ENCODE peak calls at places on chromosome X, in six cellular contexts. One of them, this sample, is unnamed. For H3K4me1, the result is how much of the 10 kb centered on the place peaks cover.

GRCh38 chrX:1248381-1249061 is 20.1 kb upstream of the CSF2RA start:
- DNase-seq in upper lobe of right lung: no peak
- DNase-seq in transverse colon: no peak
- DNase-seq in tibial nerve: no peak
- DNase-seq in PC-3: no peak
- DNase-seq in effector memory CD4-positive, alpha-beta T cell: no peak
- DNase-seq in this sample: no peak

GRCh38 chrX:106415276-106415895 is 196.4 kb upstream of the RADX start:
- DNase-seq in upper lobe of right lung: no peak
- DNase-seq in transverse colon: no peak
- DNase-seq in tibial nerve: no peak
- DNase-seq in PC-3: peak
- DNase-seq in effector memory CD4-positive, alpha-beta T cell: no peak
- DNase-seq in this sample: no peak

GRCh38 chrX:55490121-55490520 is 473 bp upstream of the USP51 start:
- DNase-seq in upper lobe of right lung: no peak
- DNase-seq in transverse colon: no peak
- DNase-seq in tibial nerve: no peak
- DNase-seq in PC-3: no peak
- DNase-seq in effector memory CD4-positive, alpha-beta T cell: no peak
- DNase-seq in this sample: no peak

GRCh38 chrX:47146121-47146935 is 1.3 kb downstream of the RBM10 start:
- DNase-seq in upper lobe of right lung: no peak
- DNase-seq in transverse colon: peak
- DNase-seq in tibial nerve: no peak
- DNase-seq in PC-3: no peak
- DNase-seq in effector memory CD4-positive, alpha-beta T cell: no peak
- DNase-seq in this sample: no peak

GRCh38 chrX:36431819-36432218 is 512.3 kb downstream of the CFAP47 start:
- DNase-seq in upper lobe of right lung: no peak
- DNase-seq in transverse colon: no peak
- DNase-seq in tibial nerve: no peak
- DNase-seq in PC-3: peak
- DNase-seq in effector memory CD4-positive, alpha-beta T cell: no peak
- DNase-seq in this sample: no peak

GRCh38 chrX:122850326-122850725 is 333.8 kb upstream of the GRIA3 start:
- DNase-seq in upper lobe of right lung: no peak
- DNase-seq in transverse colon: no peak
- DNase-seq in tibial nerve: no peak
- DNase-seq in PC-3: no peak
- DNase-seq in effector memory CD4-positive, alpha-beta T cell: no peak
- DNase-seq in this sample: no peak

GRCh38 chrX:14038375-14039077 is 8.8 kb upstream of the GEMIN8 start:
- DNase-seq in upper lobe of right lung: no peak
- DNase-seq in transverse colon: no peak
- DNase-seq in tibial nerve: no peak
- DNase-seq in PC-3: no peak
- DNase-seq in effector memory CD4-positive, alpha-beta T cell: no peak
- DNase-seq in this sample: no peak

GRCh38 chrX:54977387-54977786 is 16.6 kb downstream of the PFKFB1 start:
- DNase-seq in upper lobe of right lung: no peak
- DNase-seq in transverse colon: no peak
- DNase-seq in tibial nerve: no peak
- DNase-seq in PC-3: no peak
- DNase-seq in effector memory CD4-positive, alpha-beta T cell: no peak
- DNase-seq in this sample: no peak

GRCh38 chrX:57900961-57901360 is 9.3 kb downstream of the ZXDA start:
- DNase-seq in upper lobe of right lung: no peak
- DNase-seq in transverse colon: no peak
- DNase-seq in tibial nerve: no peak
- DNase-seq in PC-3: peak
- DNase-seq in effector memory CD4-positive, alpha-beta T cell: no peak
- DNase-seq in this sample: no peak

GRCh38 chrX:56782791-56783449 is 53.9 kb downstream of the NBDY start:
- DNase-seq in upper lobe of right lung: no peak
- DNase-seq in transverse colon: no peak
- DNase-seq in tibial nerve: no peak
- DNase-seq in PC-3: no peak
- DNase-seq in effector memory CD4-positive, alpha-beta T cell: no peak
- DNase-seq in this sample: no peak

GRCh38 chrX:40952855-40953254 is 132.4 kb upstream of the USP9X start:
- DNase-seq in upper lobe of right lung: no peak
- DNase-seq in transverse colon: no peak
- DNase-seq in tibial nerve: no peak
- DNase-seq in PC-3: peak
- DNase-seq in effector memory CD4-positive, alpha-beta T cell: no peak
- DNase-seq in this sample: no peak

GRCh38 chrX:48086119-48086518 is 14.7 kb upstream of the ZNF630 start:
- DNase-seq in upper lobe of right lung: no peak
- DNase-seq in transverse colon: no peak
- DNase-seq in tibial nerve: no peak
- DNase-seq in PC-3: peak
- DNase-seq in effector memory CD4-positive, alpha-beta T cell: no peak
- DNase-seq in this sample: no peak

GRCh38 chrX:109920868-109921267 is 82.0 kb upstream of the TMEM164 start:
- DNase-seq in upper lobe of right lung: no peak
- DNase-seq in transverse colon: no peak
- DNase-seq in tibial nerve: no peak
- DNase-seq in PC-3: no peak
- DNase-seq in effector memory CD4-positive, alpha-beta T cell: no peak
- DNase-seq in this sample: no peak

GRCh38 chrX:25015486-25016360 is at the start of gene ARX:
- DNase-seq in upper lobe of right lung: peak
- DNase-seq in transverse colon: peak
- DNase-seq in tibial nerve: no peak
- DNase-seq in PC-3: no peak
- DNase-seq in effector memory CD4-positive, alpha-beta T cell: no peak
- DNase-seq in this sample: no peak

GRCh38 chrX:74178536-74178935 is 125.4 kb upstream of the ZCCHC13 start:
- DNase-seq in upper lobe of right lung: no peak
- DNase-seq in transverse colon: no peak
- DNase-seq in tibial nerve: no peak
- DNase-seq in PC-3: no peak
- DNase-seq in effector memory CD4-positive, alpha-beta T cell: no peak
- DNase-seq in this sample: no peak

GRCh38 chrX:44178271-44178670 is 165.2 kb downstream of the EFHC2 start:
- DNase-seq in upper lobe of right lung: no peak
- DNase-seq in transverse colon: no peak
- DNase-seq in tibial nerve: no peak
- DNase-seq in PC-3: no peak
- DNase-seq in effector memory CD4-positive, alpha-beta T cell: no peak
- DNase-seq in this sample: no peak

GRCh38 chrX:153411255-153411987 is at the start of gene ZFP92:
- DNase-seq in upper lobe of right lung: peak
- DNase-seq in transverse colon: peak
- DNase-seq in tibial nerve: no peak
- DNase-seq in PC-3: no peak
- DNase-seq in effector memory CD4-positive, alpha-beta T cell: peak
- DNase-seq in this sample: peak

GRCh38 chrX:46953137-46953527 is 40.9 kb downstream of the JADE3 start:
- DNase-seq in upper lobe of right lung: no peak
- DNase-seq in transverse colon: no peak
- DNase-seq in tibial nerve: no peak
- DNase-seq in PC-3: no peak
- DNase-seq in effector memory CD4-positive, alpha-beta T cell: no peak
- DNase-seq in this sample: no peak

GRCh38 chrX:24498181-24498580 is 33.1 kb downstream of the PDK3 start:
- DNase-seq in upper lobe of right lung: no peak
- DNase-seq in transverse colon: peak
- DNase-seq in tibial nerve: peak
- DNase-seq in PC-3: no peak
- DNase-seq in effector memory CD4-positive, alpha-beta T cell: peak
- DNase-seq in this sample: peak

GRCh38 chrX:101483705-101484104 is 1.6 kb upstream of the ARMCX4 start:
- DNase-seq in upper lobe of right lung: no peak
- DNase-seq in transverse colon: no peak
- DNase-seq in tibial nerve: no peak
- DNase-seq in PC-3: no peak
- DNase-seq in effector memory CD4-positive, alpha-beta T cell: no peak
- DNase-seq in this sample: no peak

GRCh38 chrX:3326721-3327120 is 19.7 kb downstream of the MXRA5 start:
- DNase-seq in upper lobe of right lung: no peak
- DNase-seq in transverse colon: no peak
- DNase-seq in tibial nerve: no peak
- DNase-seq in PC-3: no peak
- DNase-seq in effector memory CD4-positive, alpha-beta T cell: no peak
- DNase-seq in this sample: no peak

GRCh38 chrX:104315555-104315954 is 60.8 kb upstream of the ESX1 start:
- DNase-seq in upper lobe of right lung: no peak
- DNase-seq in transverse colon: no peak
- DNase-seq in tibial nerve: no peak
- DNase-seq in PC-3: peak
- DNase-seq in effector memory CD4-positive, alpha-beta T cell: no peak
- DNase-seq in this sample: no peak

GRCh38 chrX:153102436-153102835 is 30.2 kb downstream of the PNMA6A start:
- DNase-seq in upper lobe of right lung: no peak
- DNase-seq in transverse colon: no peak
- DNase-seq in tibial nerve: no peak
- DNase-seq in PC-3: peak
- DNase-seq in effector memory CD4-positive, alpha-beta T cell: no peak
- DNase-seq in this sample: no peak

DNA sequence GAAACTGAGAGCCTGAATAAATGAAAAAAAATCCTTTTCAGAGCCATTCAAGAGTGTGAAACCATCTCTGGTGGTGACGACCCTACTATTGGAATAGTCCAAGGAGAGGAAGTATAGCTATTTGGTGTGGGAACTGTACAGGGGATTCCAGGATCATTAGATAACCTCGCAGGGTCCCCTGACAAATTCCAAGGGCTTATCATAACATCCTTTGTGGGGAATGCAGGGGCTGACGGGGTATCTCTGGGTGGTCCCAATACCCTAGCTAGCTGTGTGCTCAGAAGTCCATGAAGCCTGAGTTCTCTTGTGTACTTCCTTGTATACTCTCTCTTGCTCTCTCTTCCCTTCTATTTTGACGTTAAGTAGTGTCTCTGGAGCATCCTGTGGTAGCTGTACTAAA is 13.8 kb upstream of the PLAC1 start:
- DNase-seq in upper lobe of right lung: no peak
- DNase-seq in transverse colon: no peak
- DNase-seq in tibial nerve: no peak
- DNase-seq in PC-3: no peak
- DNase-seq in effector memory CD4-positive, alpha-beta T cell: no peak
- DNase-seq in this sample: no peak
- H3K4me1 ChIP-seq in upper lobe of right lung: under half
- H3K4me1 ChIP-seq in transverse colon: under half
- H3K4me1 ChIP-seq in tibial nerve: under half
- H3K4me1 ChIP-seq in PC-3: half or more
- H3K4me1 ChIP-seq in effector memory CD4-positive, alpha-beta T cell: under half
- H3K4me1 ChIP-seq in this sample: under half

GRCh38 chrX:119647552-119648420 is 41.6 kb upstream of the NKRF start:
- DNase-seq in upper lobe of right lung: no peak
- DNase-seq in transverse colon: no peak
- DNase-seq in tibial nerve: no peak
- DNase-seq in PC-3: no peak
- DNase-seq in effector memory CD4-positive, alpha-beta T cell: peak
- DNase-seq in this sample: peak
- H3K27ac ChIP-seq in upper lobe of right lung: no peak
- H3K27ac ChIP-seq in transverse colon: no peak
- H3K27ac ChIP-seq in tibial nerve: no peak
- H3K27ac ChIP-seq in PC-3: no peak
- H3K27ac ChIP-seq in effector memory CD4-positive, alpha-beta T cell: peak
- H3K27ac ChIP-seq in this sample: peak

GRCh38 chrX:38819163-38819562 is 17.9 kb downstream of the MID1IP1 start:
- DNase-seq in upper lobe of right lung: no peak
- DNase-seq in transverse colon: no peak
- DNase-seq in tibial nerve: no peak
- DNase-seq in PC-3: no peak
- DNase-seq in effector memory CD4-positive, alpha-beta T cell: no peak
- DNase-seq in this sample: no peak

GRCh38 chrX:38816158-38816557 is 14.9 kb downstream of the MID1IP1 start:
- DNase-seq in upper lobe of right lung: no peak
- DNase-seq in transverse colon: no peak
- DNase-seq in tibial nerve: no peak
- DNase-seq in PC-3: no peak
- DNase-seq in effector memory CD4-positive, alpha-beta T cell: no peak
- DNase-seq in this sample: peak

GRCh38 chrX:38820751-38821150 is 19.5 kb downstream of the MID1IP1 start:
- DNase-seq in upper lobe of right lung: no peak
- DNase-seq in transverse colon: no peak
- DNase-seq in tibial nerve: no peak
- DNase-seq in PC-3: peak
- DNase-seq in effector memory CD4-positive, alpha-beta T cell: no peak
- DNase-seq in this sample: no peak

GRCh38 chrX:38819709-38820108 is 18.4 kb downstream of the MID1IP1 start:
- DNase-seq in upper lobe of right lung: no peak
- DNase-seq in transverse colon: no peak
- DNase-seq in tibial nerve: no peak
- DNase-seq in PC-3: no peak
- DNase-seq in effector memory CD4-positive, alpha-beta T cell: no peak
- DNase-seq in this sample: no peak

DNA sequence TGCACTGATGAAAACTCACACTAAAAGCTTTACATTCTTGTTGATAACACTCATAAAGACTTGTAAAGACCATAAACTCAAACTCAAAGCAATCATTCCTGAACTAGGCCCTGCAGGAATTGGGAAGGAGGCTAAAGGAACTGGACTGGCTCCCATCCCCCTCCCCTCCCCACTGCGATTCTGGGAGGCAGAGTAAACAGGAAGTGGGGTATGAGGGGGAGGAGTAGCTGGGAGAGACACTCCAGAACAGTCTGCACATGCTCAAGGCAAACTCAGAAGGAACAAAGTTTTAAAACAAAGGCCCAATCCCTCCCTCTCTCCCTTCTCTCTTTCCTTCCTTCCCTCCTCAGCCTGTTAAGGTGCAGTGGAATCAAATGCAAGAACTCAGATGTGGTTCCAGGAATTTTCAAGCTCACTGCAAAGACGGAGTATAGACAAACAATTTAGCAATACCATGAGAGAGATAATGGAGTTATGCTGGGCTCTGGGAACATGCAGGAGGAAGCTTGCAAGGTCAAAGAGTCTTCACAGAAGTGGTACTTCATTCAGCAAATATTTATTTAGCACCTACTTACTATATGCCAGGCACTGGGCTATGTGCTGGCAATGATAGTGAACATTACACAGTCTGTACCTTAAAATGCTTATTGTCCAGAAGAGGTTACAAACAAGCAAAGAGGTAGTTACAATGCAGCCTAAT is 15.9 kb downstream of the MID1IP1 start:
- DNase-seq in upper lobe of right lung: peak
- DNase-seq in transverse colon: peak
- DNase-seq in tibial nerve: no peak
- DNase-seq in PC-3: peak
- DNase-seq in effector memory CD4-positive, alpha-beta T cell: no peak
- DNase-seq in this sample: no peak
- H3K4me3 ChIP-seq in upper lobe of right lung: no peak
- H3K4me3 ChIP-seq in transverse colon: no peak
- H3K4me3 ChIP-seq in tibial nerve: no peak
- H3K4me3 ChIP-seq in PC-3: no peak
- H3K4me3 ChIP-seq in effector memory CD4-positive, alpha-beta T cell: no peak
- H3K4me3 ChIP-seq in this sample: no peak

DNA sequence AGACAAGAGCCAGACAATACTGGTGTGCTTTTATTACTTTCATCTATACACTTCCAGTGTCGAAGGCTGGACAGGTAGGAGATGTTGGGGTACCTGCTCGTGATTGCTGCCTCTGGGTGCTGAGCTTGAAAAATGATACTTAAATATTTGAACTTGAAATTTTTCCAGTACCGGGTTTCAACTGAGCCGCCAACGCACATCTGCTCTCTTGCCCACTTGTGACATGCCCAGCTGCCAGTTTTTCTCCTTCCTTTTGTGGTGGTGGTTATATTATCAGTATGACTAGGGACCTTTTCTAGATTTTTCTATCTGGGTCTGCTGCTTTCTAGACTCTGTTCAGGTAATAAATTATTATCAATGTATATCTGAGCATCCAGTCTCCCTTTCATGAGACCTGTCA is 3.4 kb downstream of the OGT start:
- DNase-seq in upper lobe of right lung: no peak
- DNase-seq in transverse colon: no peak
- DNase-seq in tibial nerve: no peak
- DNase-seq in PC-3: no peak
- DNase-seq in effector memory CD4-positive, alpha-beta T cell: no peak
- DNase-seq in this sample: no peak
- H3K4me1 ChIP-seq in upper lobe of right lung: under half
- H3K4me1 ChIP-seq in transverse colon: under half
- H3K4me1 ChIP-seq in tibial nerve: under half
- H3K4me1 ChIP-seq in PC-3: under half
- H3K4me1 ChIP-seq in effector memory CD4-positive, alpha-beta T cell: under half
- H3K4me1 ChIP-seq in this sample: under half